ENCODE peak calls at places on chromosome 21, in four cellular contexts. D, F, S and B are unnamed samples.

GRCh38 chr21:42426876-42427480 is 23.3 kb downstream of the UBASH3A start:
- DNase-seq in F (no peak), D (no peak), S (no peak), B (no peak)

GRCh38 chr21:43956667-43957030 is 55.5 kb upstream of the TRAPPC10 start:
- DNase-seq in S (no peak), F (no peak), D (no peak), B (peak; percentile 44)

GRCh38 chr21:42833859-42834729 is 45.2 kb downstream of the WDR4 start:
- DNase-seq in F (no peak), S (no peak), D (no peak), B (no peak)

GRCh38 chr21:45990741-45991605 is 9.4 kb downstream of the COL6A1 start:
- DNase-seq in S (no peak), F (peak; percentile 19), D (no peak), B (peak; percentile 29)

GRCh38 chr21:44950351-44950750 is 10.5 kb downstream of the SLX9 start:
- DNase-seq in F (no peak), S (no peak), D (no peak), B (peak; percentile 61)

GRCh38 chr21:39281207-39281606 is 32.2 kb downstream of the BRWD1 start:
- DNase-seq in S (no peak), D (no peak), F (no peak), B (no peak)

GRCh38 chr21:42413500-42413899 is 9.8 kb downstream of the UBASH3A start:
- DNase-seq in F (no peak), D (no peak), S (no peak), B (no peak)

GRCh38 chr21:14957836-14958235 is 107.0 kb downstream of the NRIP1 start:
- DNase-seq in F (no peak), D (no peak), S (no peak), B (no peak)

GRCh38 chr21:45041351-45041805 is 33.0 kb upstream of the ADARB1 start:
- DNase-seq in S (peak; percentile 85), D (no peak), F (no peak), B (peak; percentile 71)

GRCh38 chr21:31684918-31685317 is 25.4 kb downstream of the SOD1 start:
- DNase-seq in D (no peak), S (no peak), F (no peak), B (no peak)

GRCh38 chr21:33396966-33397365 is 6.2 kb upstream of the IFNGR2 start:
- DNase-seq in S (no peak), F (no peak), D (no peak), B (no peak)

GRCh38 chr21:45308211-45309068 is 20.7 kb upstream of the POFUT2 start:
- DNase-seq in S (no peak), F (no peak), D (peak; percentile 57), B (peak; percentile 38)

GRCh38 chr21:42406201-42406601 is 2.5 kb downstream of the UBASH3A start:
- DNase-seq in F (no peak), D (no peak), S (no peak), B (no peak)

GRCh38 chr21:45971487-45972352 is 9.8 kb upstream of the COL6A1 start:
- DNase-seq in D (no peak), F (no peak), S (no peak), B (no peak)

GRCh38 chr21:26087223-26087918 is 83.2 kb downstream of the APP start:
- DNase-seq in S (no peak), D (no peak), F (no peak), B (no peak)

GRCh38 chr21:16388911-16389515 is 659.2 kb downstream of the USP25 start:
- DNase-seq in F (no peak), S (no peak), D (no peak), B (no peak)

GRCh38 chr21:34612557-34612956 is 2.4 kb downstream of the RCAN1 start:
- DNase-seq in S (no peak), D (no peak), F (no peak), B (no peak)

GRCh38 chr21:44870748-44871495 is 2.6 kb downstream of the PTTG1IP start:
- DNase-seq in F (no peak), D (no peak), S (no peak), B (no peak)

GRCh38 chr21:39326607-39327307 is 13.3 kb upstream of the BRWD1 start:
- DNase-seq in S (no peak), F (no peak), D (no peak), B (no peak)

GRCh38 chr21:45270306-45270821 is 17.3 kb downstream of the POFUT2 start:
- DNase-seq in S (no peak), F (no peak), D (no peak), B (no peak)

GRCh38 chr21:25370311-25370744 is 237.0 kb downstream of the MRPL39 start:
- DNase-seq in F (no peak), D (no peak), S (peak; percentile 62), B (no peak)

GRCh38 chr21:18334066-18334465 is 69.5 kb downstream of the TMPRSS15 start:
- DNase-seq in S (no peak), D (no peak), F (no peak), B (no peak)

GRCh38 chr21:32626633-32627196 is 14.5 kb upstream of the CFAP298 start:
- DNase-seq in F (no peak), D (no peak), S (peak; percentile 59), B (no peak)

GRCh38 chr21:16572032-16572431 is 842.2 kb downstream of the USP25 start:
- DNase-seq in S (no peak), D (no peak), F (no peak), B (no peak)

GRCh38 chr21:28776251-28776650 is 216.4 kb downstream of the LTN1 start:
- DNase-seq in D (no peak), F (no peak), S (peak; percentile 71), B (no peak)

GRCh38 chr21:41865002-41865777 is 14.0 kb downstream of the PRDM15 start:
- DNase-seq in S (no peak), F (no peak), D (no peak), B (no peak)

GRCh38 chr21:34330055-34330454 is 33.8 kb upstream of the KCNE2 start:
- DNase-seq in D (no peak), S (no peak), F (no peak), B (no peak)

GRCh38 chr21:35831230-35831629 is 229.1 kb downstream of the SETD4 start:
- DNase-seq in S (no peak), D (no peak), F (no peak), B (no peak)

GRCh38 chr21:42155045-42155855 is 63.7 kb upstream of the ABCG1 start:
- DNase-seq in F (no peak), D (no peak), S (no peak), B (no peak)

GRCh38 chr21:33821580-33822322 is 93.9 kb downstream of the ATP5PO start:
- DNase-seq in D (peak; percentile 60), S (no peak), F (no peak), B (no peak)

GRCh38 chr21:15406791-15407190 is 323.0 kb upstream of the USP25 start:
- DNase-seq in F (no peak), D (no peak), S (no peak), B (no peak)

GRCh38 chr21:21200103-21200938 is 202.1 kb downstream of the NCAM2 start:
- DNase-seq in F (no peak), S (peak; percentile 57), D (no peak), B (no peak)

GRCh38 chr21:39037807-39038405 is 145.3 kb downstream of the PSMG1 start:
- DNase-seq in D (no peak), F (no peak), S (no peak), B (no peak)

GRCh38 chr21:45554477-45555175 is 12.4 kb upstream of the SLC19A1 start:
- DNase-seq in S (no peak), F (peak; percentile 83), D (peak; percentile 81), B (peak; percentile 90)

GRCh38 chr21:31316072-31316471 is 28.0 kb downstream of the TIAM1 start:
- DNase-seq in F (no peak), S (no peak), D (no peak), B (no peak)

GRCh38 chr21:38916214-38916964 is 110.7 kb downstream of the ETS2 start:
- DNase-seq in S (no peak), D (no peak), F (no peak), B (no peak)

GRCh38 chr21:45286671-45287437 is 841 bp downstream of the POFUT2 start:
- DNase-seq in D (no peak), F (no peak), S (no peak), B (peak; percentile 28)

GRCh38 chr21:43768868-43769167 is 7.3 kb downstream of the CSTB start:
- DNase-seq in D (no peak), S (no peak), F (no peak), B (peak; percentile 58)

GRCh38 chr21:21897275-21897883 is 899.2 kb downstream of the NCAM2 start:
- DNase-seq in F (no peak), S (no peak), D (no peak), B (no peak)

GRCh38 chr21:22154579-22155274 is 1156.5 kb downstream of the NCAM2 start:
- DNase-seq in S (no peak), D (no peak), F (no peak), B (no peak)